ENCODE peak calls at places on chromosomes 2 and 18, in seven cellular contexts. A is fibroblast of lung; S is mammary epithelial cell; E is OCI-LY7; H is heart left ventricle; M is GM23248; N is CD8-positive, alpha-beta T cell. J is an unnamed sample. For H3K9me3, the result is how much of the 10 kb centered on the place peaks cover.

GRCh38 chr2:119826370-119826961 is 66.7 kb downstream of the PTPN4 start:
- DNase-seq in A (peak), S (no peak), E (peak), H (no peak), M (peak), N (peak), J (no peak)

GRCh38 chr2:47083886-47084682 is 71.0 kb downstream of the STPG4 start:
- DNase-seq in A (no peak), S (no peak), E (no peak), H (peak), M (no peak), N (no peak), J (peak)

GRCh38 chr18:24051256-24051947 is 36.8 kb downstream of the TTC39C start:
- DNase-seq in A (peak), S (peak), E (peak), H (no peak), M (no peak), N (no peak), J (no peak)

GRCh38 chr2:43524180-43524965 is 71.5 kb downstream of the THADA start:
- DNase-seq in A (peak), S (no peak), E (no peak), H (no peak), M (peak), N (no peak), J (no peak)

GRCh38 chr2:46812381-46813024 is 103.1 kb downstream of the MCFD2 start:
- DNase-seq in A (peak), S (peak), E (no peak), H (peak), M (peak), N (no peak), J (peak)

GRCh38 chr2:189142893-189143759 is 36.4 kb downstream of the COL5A2 start:
- DNase-seq in A (peak), S (peak), E (peak), H (no peak), M (peak), N (peak), J (no peak)

GRCh38 chr18:58456625-58457024 is 172.3 kb downstream of the ALPK2 start:
- DNase-seq in A (no peak), S (no peak), E (no peak), H (no peak), M (no peak), N (no peak), J (no peak)

GRCh38 chr18:9736942-9737813 is 29.1 kb downstream of the RAB31 start:
- DNase-seq in A (no peak), S (peak), E (no peak), H (no peak), M (peak), N (no peak), J (no peak)

GRCh38 chr18:44816449-44816848 is 135.8 kb downstream of the SETBP1 start:
- DNase-seq in A (no peak), S (no peak), E (no peak), H (no peak), M (no peak), N (no peak), J (no peak)

GRCh38 chr18:35524236-35524635 is 26.5 kb upstream of the INO80C start:
- DNase-seq in A (no peak), S (no peak), E (no peak), H (no peak), M (no peak), N (no peak), J (peak)

GRCh38 chr18:43935051-43935412 is 657.7 kb upstream of the SYT4 start:
- DNase-seq in A (peak), S (no peak), E (no peak), H (no peak), M (peak), N (no peak), J (no peak)

DNA sequence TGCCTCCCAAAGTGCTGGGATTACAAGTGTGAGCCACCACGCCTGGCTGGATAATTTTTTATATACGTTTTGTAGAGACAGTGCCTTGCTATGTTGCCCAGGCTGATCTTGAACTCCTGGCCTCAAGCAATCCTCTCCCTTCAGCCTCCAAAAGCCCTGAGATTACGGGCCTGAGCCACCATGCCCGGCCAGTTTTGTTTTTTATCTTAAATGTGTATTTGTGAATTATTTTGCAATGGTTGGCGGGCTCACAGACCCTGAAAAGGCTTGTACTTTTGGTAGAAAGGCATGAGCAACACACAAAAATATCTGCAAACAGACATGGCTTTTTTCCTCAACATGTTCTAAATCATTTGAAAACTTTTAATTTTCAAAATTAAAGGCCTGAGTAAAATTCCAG is 73.4 kb upstream of the TMEM18 start:
- DNase-seq in A (no peak), S (no peak), E (no peak), H (no peak), M (no peak), N (no peak), J (no peak)
- H3K4me3 ChIP-seq in A (no peak), S (no peak), E (no peak), H (no peak), M (no peak), N (no peak), J (no peak)

DNA sequence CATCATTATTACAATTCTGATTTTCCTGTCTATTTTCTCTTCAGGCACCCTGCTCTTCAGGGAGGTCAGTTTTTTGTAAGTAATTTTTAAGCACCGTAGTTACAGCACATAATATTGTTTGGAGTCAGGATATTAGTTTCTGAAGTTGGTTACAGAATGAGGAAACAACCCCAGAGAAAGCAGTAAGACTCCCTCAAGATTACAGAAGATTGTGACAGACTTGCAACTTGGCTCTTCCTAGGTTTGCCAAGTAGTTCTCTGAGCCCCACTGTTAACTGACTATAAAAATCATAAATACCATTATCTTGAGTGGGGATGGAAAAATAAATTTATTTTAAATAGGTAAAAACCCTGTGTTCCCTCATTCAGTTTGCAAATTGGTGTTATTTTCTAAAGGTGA is 956 bp downstream of the RPE start:
- DNase-seq in A (peak), S (no peak), E (peak), H (no peak), M (peak), N (no peak), J (no peak)
- H3K9me3 ChIP-seq in A (under half), S (under half), E (under half), H (under half), M (under half), N (under half), J (under half)

DNA sequence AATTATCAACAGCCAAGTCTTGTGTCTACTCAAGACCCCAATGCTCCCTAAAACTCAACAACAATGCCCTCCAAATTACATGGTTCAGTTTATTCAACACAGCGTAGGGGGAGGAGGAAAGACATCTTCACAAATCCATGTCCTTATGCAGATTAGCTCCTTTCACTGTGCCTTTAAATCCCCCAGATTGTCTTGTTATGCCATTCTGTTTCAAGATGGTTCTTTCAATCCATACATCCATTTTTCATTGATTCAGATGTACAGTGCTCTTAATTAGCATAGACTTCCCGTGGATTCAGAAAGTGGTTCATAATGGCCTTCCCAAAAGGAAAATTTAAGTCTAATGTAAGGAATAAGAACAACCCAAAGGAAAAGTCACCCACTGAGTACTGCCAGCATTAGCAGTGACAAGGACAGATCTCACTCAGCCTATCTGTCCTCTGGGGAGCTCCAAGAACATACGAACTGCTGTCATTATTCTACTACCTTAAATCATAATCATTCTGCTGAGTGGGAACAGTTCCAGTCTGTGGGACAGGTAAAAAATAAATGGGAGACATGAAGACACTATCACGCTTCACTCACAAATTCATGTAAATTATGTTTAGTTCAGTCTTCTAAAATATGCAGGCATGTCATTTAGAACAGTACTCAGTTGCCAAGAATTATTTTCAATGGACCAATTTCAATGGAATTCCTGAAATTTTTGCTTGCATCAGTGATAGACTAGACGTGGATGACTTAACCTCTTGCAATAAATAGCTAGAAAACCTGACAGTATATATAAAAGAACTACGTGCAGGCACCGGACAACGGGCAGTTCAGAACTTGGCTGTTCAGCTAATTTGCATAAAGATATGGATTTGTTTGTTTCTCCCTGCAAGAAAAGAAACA is 58.9 kb upstream of the RNU4ATAC start:
- DNase-seq in A (peak), S (no peak), E (no peak), H (no peak), M (peak), N (no peak), J (no peak)
- H3K27ac ChIP-seq in A (no peak), S (no peak), E (no peak), H (no peak), M (peak), N (no peak), J (no peak)

DNA sequence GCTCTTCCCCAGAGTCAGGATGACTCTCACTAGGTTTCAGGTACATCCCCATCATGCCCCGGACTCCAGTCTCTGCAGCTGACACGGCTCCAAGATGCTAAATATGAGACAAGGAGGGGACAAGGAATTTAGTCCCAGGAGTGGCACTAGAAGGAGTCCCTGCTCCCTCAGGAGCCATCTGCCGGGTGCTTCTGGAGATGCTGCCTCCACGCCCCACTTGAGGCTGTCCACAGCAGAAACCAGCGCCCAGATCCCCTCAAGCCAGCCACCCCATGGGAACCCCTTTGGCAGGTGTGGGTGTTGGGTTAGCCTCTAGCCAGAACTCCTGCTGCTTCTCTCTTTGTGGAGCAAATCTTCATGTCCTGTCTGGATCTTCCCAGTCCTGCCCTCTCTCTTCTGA is 40.3 kb downstream of the BCL11A start:
- DNase-seq in A (no peak), S (no peak), E (no peak), H (no peak), M (no peak), N (no peak), J (no peak)
- H3K4me3 ChIP-seq in A (no peak), S (no peak), E (no peak), H (no peak), M (no peak), N (no peak), J (no peak)

DNA sequence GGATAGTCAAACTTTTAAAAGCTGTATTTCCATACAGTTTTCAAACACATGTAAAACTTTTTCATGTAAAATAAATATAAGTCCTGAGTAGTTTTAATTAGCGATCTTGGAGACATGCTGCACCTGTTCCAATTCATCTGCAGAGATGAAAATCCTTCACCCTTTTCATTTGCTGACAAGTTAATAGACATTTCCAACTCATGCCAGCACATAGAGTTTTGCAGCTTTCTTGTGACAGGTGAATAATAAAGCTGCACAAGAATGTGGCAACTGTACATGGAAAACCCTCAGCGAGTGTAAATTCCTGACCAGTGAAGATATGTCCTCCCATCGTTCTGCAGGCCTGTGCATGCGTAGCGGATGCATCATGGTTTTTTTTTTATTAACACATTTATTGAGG is 771.4 kb downstream of the TDRD15 start:
- DNase-seq in A (no peak), S (no peak), E (no peak), H (no peak), M (no peak), N (no peak), J (no peak)
- H3K9me3 ChIP-seq in A (under half), S (under half), E (under half), H (under half), M (under half), N (under half), J (under half)

GRCh38 chr2:60553496-60553991 is at the start of gene BCL11A:
- DNase-seq in A (peak), S (peak), E (peak), H (peak), M (peak), N (no peak), J (peak)
- H3K27ac ChIP-seq in A (no peak), S (peak), E (peak), H (peak), M (peak), N (no peak), J (no peak)

DNA sequence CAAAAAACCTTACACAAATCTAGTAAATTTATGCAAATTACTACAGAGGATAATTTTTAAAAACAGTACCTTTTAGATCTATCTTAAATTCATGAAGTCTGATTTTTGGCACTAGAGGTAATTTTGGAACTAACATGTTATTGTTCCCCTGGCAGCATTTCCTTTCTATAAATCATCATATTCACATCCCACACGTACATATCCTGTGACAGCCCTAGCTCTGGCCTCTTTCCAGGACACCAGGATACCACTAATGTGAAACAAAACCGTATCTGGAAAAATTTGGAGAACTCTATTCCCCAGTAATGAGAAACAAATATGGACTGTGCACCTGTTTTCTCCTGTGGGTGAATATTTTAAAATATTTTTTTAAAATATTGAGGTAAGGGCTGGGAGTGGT is 14.0 kb upstream of the BIRC6 start:
- DNase-seq in A (no peak), S (peak), E (no peak), H (peak), M (no peak), N (no peak), J (no peak)
- H3K4me3 ChIP-seq in A (no peak), S (no peak), E (no peak), H (peak), M (no peak), N (no peak), J (no peak)

GRCh38 chr2:5236308-5236707 is 455.9 kb upstream of the SOX11 start:
- DNase-seq in A (no peak), S (no peak), E (no peak), H (no peak), M (no peak), N (no peak), J (no peak)
- H3K9me3 ChIP-seq in A (under half), S (under half), E (under half), H (under half), M (under half), N (under half), J (under half)

GRCh38 chr2:217929294-217929671 is 73.5 kb downstream of the TNS1 start:
- DNase-seq in A (no peak), S (no peak), E (no peak), H (no peak), M (no peak), N (no peak), J (no peak)

GRCh38 chr2:217928324-217929293 is 74.2 kb downstream of the TNS1 start:
- DNase-seq in A (no peak), S (no peak), E (no peak), H (no peak), M (peak), N (no peak), J (peak)

GRCh38 chr2:217929757-217930707 is 72.8 kb downstream of the TNS1 start:
- DNase-seq in A (peak), S (no peak), E (no peak), H (no peak), M (peak), N (no peak), J (peak)

GRCh38 chr2:217926801-217927200 is 76.0 kb downstream of the TNS1 start:
- DNase-seq in A (no peak), S (no peak), E (no peak), H (no peak), M (no peak), N (no peak), J (peak)

GRCh38 chr2:217927601-217928323 is 75.0 kb downstream of the TNS1 start:
- DNase-seq in A (no peak), S (no peak), E (no peak), H (no peak), M (no peak), N (no peak), J (no peak)
- H3K27ac ChIP-seq in A (no peak), S (no peak), E (no peak), H (peak), M (peak), N (no peak), J (peak)

DNA sequence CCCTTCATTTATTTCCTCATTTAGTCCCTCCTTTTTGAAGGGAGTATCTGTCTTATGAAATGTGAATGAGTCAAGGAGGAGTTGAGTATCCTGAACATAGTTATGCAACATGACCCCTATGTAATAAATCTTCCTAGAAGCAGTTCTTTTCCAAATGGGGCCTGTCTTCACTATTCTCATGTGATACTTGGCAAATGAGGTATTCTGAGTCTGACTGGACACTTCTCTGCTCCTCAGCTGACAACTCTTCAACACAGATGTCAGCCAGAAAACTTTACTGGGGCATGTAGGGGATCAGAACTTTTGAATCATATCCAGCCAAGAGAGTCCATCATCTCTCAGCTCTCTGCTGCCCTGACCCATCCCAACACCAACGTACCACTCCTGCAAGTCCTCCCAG is 291.6 kb downstream of the ZNF385B start:
- DNase-seq in A (peak), S (peak), E (no peak), H (no peak), M (peak), N (no peak), J (no peak)
- H3K4me3 ChIP-seq in A (no peak), S (no peak), E (no peak), H (no peak), M (no peak), N (no peak), J (no peak)